ENCODE peak calls at places on chromosomes 11 and 22, in nine cellular contexts. O is A549, M is HCT116, A is WTC11, G is H1, Q is GM12878, U is K562, I is endothelial cell of umbilical vein, C is HepG2. Z is an unnamed sample.

GRCh38 chr11:14423633-14424032 is 64.7 kb upstream of the RRAS2 start:
- DNase-seq in C (peak), M (no peak), U (no peak), G (no peak), Q (no peak), A (no peak), I (peak), O (no peak), Z (peak)

GRCh38 chr11:69371731-69372588 is 78.0 kb downstream of the MYEOV start:
- DNase-seq in I (no peak), U (no peak), C (no peak), Q (no peak), M (no peak), O (no peak), G (no peak), A (no peak), Z (no peak)

GRCh38 chr11:102323542-102324261 is 6.4 kb downstream of the BIRC3 start:
- DNase-seq in G (no peak), O (no peak), I (no peak), C (no peak), U (no peak), A (no peak), Q (no peak), M (no peak), Z (no peak)

GRCh38 chr11:27183672-27184457 is 143.2 kb downstream of the BBOX1 start:
- DNase-seq in I (peak), U (peak), A (peak), O (peak), G (no peak), M (peak), C (peak), Q (peak), Z (peak)

GRCh38 chr22:20052309-20053250 is 27.5 kb upstream of the DGCR8 start:
- DNase-seq in U (no peak), G (no peak), O (no peak), A (no peak), Q (no peak), C (no peak), I (no peak), M (no peak), Z (no peak)

GRCh38 chr11:30046211-30046945 is 29.5 kb upstream of the KCNA4 start:
- DNase-seq in Q (no peak), G (no peak), U (no peak), A (peak), O (no peak), M (no peak), I (no peak), C (no peak), Z (peak)

GRCh38 chr11:108027057-108027456 is 18.4 kb downstream of the CUL5 start:
- DNase-seq in G (no peak), M (no peak), I (no peak), O (no peak), U (no peak), Q (no peak), A (peak), C (no peak), Z (peak)

GRCh38 chr22:50191041-50191740 is 5.5 kb downstream of the TRABD start:
- DNase-seq in G (no peak), U (no peak), Q (peak), M (no peak), A (no peak), C (no peak), O (no peak), I (no peak), Z (peak)

GRCh38 chr11:110026823-110027626 is 66.2 kb upstream of the ZC3H12C start:
- DNase-seq in C (no peak), Q (peak), G (no peak), U (no peak), M (no peak), A (no peak), I (no peak), O (no peak), Z (peak)

GRCh38 chr22:50577987-50578775 is at the start of gene CPT1B:
- DNase-seq in Q (no peak), I (no peak), O (no peak), C (no peak), G (no peak), U (peak), A (peak), M (no peak), Z (no peak)

DNA sequence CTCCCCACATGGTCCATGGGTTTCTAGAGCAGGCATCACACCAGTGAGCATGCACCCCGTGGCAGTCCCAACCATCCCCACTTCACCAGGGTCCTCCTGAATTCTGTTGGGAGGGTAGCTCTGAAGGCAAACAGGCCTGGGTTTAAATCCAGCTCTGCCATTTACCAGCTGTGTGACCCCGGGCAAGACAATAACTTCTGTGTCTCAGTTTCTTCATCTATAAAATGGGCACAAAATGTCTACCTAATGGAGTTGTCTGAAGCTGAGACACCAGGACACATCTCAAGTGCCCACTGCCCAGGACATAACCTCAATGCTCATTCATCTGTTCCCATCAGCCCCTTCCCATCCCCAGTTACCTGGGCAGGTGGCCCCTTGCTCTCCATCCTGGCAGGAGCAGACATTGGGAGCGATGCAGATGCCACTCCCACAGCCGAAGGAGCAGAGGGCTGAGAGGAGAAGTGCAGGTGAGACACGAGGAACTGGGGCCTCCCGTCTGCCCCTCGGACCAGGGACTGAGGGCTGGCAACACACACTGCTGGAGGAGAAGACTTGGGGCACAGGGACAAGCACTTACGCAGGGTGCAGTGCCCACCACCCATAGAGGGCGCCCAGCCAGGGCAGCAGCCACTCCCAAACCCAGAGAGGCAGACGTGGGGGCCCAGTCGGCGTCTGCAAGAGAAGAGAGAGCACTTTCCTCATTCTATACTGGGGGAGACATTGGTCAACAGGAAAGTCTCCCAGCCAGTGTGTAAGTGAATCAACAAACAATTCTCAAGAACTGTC is 4.0 kb downstream of the VWCE start:
- DNase-seq in M (no peak), C (no peak), O (no peak), Q (no peak), I (no peak), U (no peak), G (no peak), A (peak), Z (peak)
- TF ChIP-seq CTCF in M (peak), C (peak), O (no peak), Q (peak), I (no peak), U (no peak), G (peak), A (no peak), Z (peak)

GRCh38 chr22:30998329-30998728 is 29.3 kb downstream of the TUG1 start:
- DNase-seq in A (no peak), M (no peak), U (no peak), Q (no peak), G (no peak), C (no peak), O (no peak), I (no peak), Z (no peak)
- TF ChIP-seq MAX in A (no peak), M (no peak), U (no peak), Q (no peak), G (no peak), C (no peak), O (no peak), I (no peak), Z (no peak)

GRCh38 chr22:43722444-43722843 is 89.7 kb downstream of the EFCAB6 start:
- DNase-seq in C (no peak), U (no peak), I (no peak), O (no peak), M (no peak), Q (no peak), A (no peak), G (no peak), Z (no peak)
- TF ChIP-seq CTCF in C (no peak), U (no peak), I (no peak), O (no peak), M (no peak), Q (no peak), A (no peak), G (no peak), Z (no peak)

GRCh38 chr11:11731311-11732083 is 109.7 kb upstream of the GALNT18 start:
- DNase-seq in G (no peak), O (no peak), I (no peak), C (no peak), A (no peak), Q (no peak), U (no peak), M (peak), Z (peak)
- TF ChIP-seq MAX in G (no peak), O (no peak), I (no peak), C (no peak), A (no peak), Q (no peak), U (no peak), M (peak), Z (no peak)

GRCh38 chr22:18078329-18079041 is 695 bp downstream of the PEX26 start:
- DNase-seq in U (peak), O (peak), I (peak), Q (no peak), A (peak), M (no peak), G (no peak), C (peak), Z (peak)
- TF ChIP-seq CTCF in U (peak), O (no peak), I (peak), Q (no peak), A (no peak), M (no peak), G (no peak), C (peak), Z (no peak)

GRCh38 chr11:23704183-23704582 is 792.7 kb upstream of the LUZP2 start:
- DNase-seq in M (no peak), A (no peak), C (no peak), Q (no peak), G (no peak), I (no peak), O (no peak), U (no peak), Z (no peak)
- TF ChIP-seq MAX in M (no peak), A (no peak), C (no peak), Q (no peak), G (no peak), I (no peak), O (no peak), U (no peak), Z (no peak)

DNA sequence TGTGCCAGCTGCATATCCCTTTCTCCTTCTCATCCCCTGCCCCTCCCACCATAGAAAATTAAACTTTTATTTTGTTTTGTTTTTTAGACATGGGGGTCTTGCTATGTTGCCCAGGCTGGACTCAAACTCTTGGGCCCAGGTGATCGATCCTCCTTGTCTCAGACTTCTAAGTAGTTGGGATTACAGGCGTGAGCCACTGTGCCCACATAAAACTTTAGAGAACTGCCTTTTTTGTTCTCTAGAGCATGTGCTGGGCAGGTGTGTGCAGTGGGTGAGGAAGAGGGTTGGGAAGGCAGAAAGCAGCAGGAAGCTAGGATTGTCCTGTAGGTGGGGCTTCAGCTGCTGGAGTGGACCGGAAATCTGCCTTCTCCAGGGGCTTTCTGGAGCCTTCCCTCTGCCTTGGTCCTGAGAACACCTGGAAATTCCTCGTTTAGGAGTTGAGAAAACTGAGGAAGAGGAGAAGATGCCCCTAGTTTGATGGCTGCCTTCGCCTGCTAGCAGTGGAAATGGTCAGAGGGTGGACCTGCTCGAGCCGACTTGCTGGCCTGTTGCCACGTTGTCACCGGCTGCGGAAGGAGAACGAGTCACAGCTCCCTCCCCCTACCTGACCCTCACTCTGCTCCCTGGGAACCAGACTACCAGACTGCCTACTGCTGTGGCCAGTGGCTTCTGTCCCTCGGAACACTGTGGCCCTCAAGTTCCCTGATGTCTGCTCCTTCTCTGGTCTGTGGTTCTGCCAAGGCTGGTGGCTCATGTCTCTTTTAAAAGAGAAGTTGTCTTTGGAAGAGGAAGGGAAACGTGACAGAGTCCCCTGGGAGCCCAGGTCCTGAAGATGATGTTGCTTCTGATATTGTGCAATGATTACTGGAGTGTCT is 4.0 kb downstream of the ST14 start:
- DNase-seq in G (no peak), M (no peak), C (peak), A (no peak), O (no peak), Q (no peak), I (no peak), U (peak), Z (peak)
- TF ChIP-seq CTCF in G (no peak), M (peak), C (peak), A (no peak), O (no peak), Q (no peak), I (no peak), U (no peak), Z (no peak)

GRCh38 chr22:48496226-48496845 is 1331.3 kb downstream of the BRD1 start:
- DNase-seq in O (no peak), A (no peak), I (no peak), M (no peak), Q (no peak), C (no peak), U (no peak), G (no peak), Z (no peak)

GRCh38 chr22:48498526-48499331 is 1328.9 kb downstream of the BRD1 start:
- DNase-seq in C (no peak), I (no peak), M (no peak), O (no peak), U (no peak), G (no peak), A (no peak), Q (no peak), Z (no peak)

GRCh38 chr22:48494968-48495750 is 1332.5 kb downstream of the BRD1 start:
- DNase-seq in Q (no peak), O (no peak), M (no peak), I (no peak), C (no peak), A (no peak), U (no peak), G (no peak), Z (no peak)

GRCh38 chr22:48495751-48496080 is 1332.0 kb downstream of the BRD1 start:
- DNase-seq in Q (no peak), C (no peak), O (no peak), A (no peak), I (no peak), U (no peak), M (no peak), G (no peak), Z (no peak)

DNA sequence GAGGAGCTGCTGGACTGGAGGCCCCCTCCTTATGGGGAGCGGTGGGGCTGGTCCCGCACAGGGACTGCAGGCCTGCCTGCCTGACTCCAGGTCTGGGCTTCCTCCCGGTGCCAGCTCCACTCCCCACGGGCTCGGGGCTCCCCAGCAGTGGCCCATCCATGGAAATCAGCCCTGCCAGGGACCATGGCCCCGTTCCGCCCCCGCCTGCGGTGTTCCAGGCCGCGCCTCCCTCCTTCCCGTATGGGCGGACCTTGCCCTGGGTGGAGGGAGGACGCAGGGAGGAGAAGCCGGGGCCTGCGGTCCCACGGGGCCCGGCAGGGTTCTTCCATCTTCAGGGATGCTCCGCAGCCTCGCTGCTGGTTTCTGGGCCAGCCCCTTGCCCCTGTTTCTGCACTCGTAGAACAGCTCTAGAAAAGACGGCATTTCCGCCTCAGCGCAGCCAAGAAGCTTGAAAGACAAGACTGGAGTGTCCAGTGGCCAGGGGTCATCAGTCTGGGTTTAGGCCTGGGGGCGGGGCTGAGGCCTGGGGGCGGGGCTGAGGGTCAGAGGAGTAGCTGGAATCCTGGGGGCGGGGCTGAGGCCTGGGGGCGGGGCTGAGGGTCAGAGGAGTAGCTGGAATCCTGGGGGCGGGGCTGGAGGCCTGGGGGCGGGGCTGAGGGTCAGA is 1330.6 kb downstream of the BRD1 start:
- DNase-seq in O (no peak), A (peak), C (no peak), Q (no peak), G (no peak), U (no peak), I (no peak), M (no peak), Z (no peak)
- TF ChIP-seq MAX in O (no peak), A (no peak), C (no peak), Q (no peak), G (no peak), U (no peak), I (no peak), M (no peak), Z (no peak)

Z was measured in NB4.